ENCODE peak calls at places on chromosomes 5 and 9, in four cellular contexts. I is neuronal stem cell, L is IMR-90, K is H1. Z is an unnamed sample. For H3K36me3, the result is how much of the 10 kb centered on the place peaks cover.

GRCh38 chr9:89661956-89662717 is 57.3 kb downstream of the GADD45G start:
- DNase-seq in I (peak), L (peak), K (peak), Z (peak)

GRCh38 chr9:118761016-118761790 is 608.0 kb downstream of the BRINP1 start:
- DNase-seq in I (no peak), L (no peak), K (no peak), Z (no peak)

GRCh38 chr5:136420168-136420916 is 55.0 kb upstream of the TRPC7 start:
- DNase-seq in I (no peak), L (no peak), K (no peak), Z (peak)

GRCh38 chr5:124111886-124112285 is 599.9 kb downstream of the CSNK1G3 start:
- DNase-seq in I (no peak), L (peak), K (no peak), Z (no peak)

GRCh38 chr9:74696520-74696919 is 191.2 kb downstream of the TRPM6 start:
- DNase-seq in I (no peak), L (no peak), K (no peak), Z (peak)

GRCh38 chr5:133457439-133457838 is 154.9 kb downstream of the FSTL4 start:
- DNase-seq in I (no peak), L (no peak), K (no peak), Z (peak)

GRCh38 chr5:170628691-170629565 is 125.1 kb downstream of the KCNIP1 start:
- DNase-seq in I (no peak), L (no peak), K (no peak), Z (no peak)

GRCh38 chr5:77167695-77168111 is 42.8 kb upstream of the PDE8B start:
- DNase-seq in I (no peak), L (peak), K (no peak), Z (no peak)

GRCh38 chr5:143065185-143065584 is 295.0 kb downstream of the ARHGAP26 start:
- DNase-seq in I (no peak), L (peak), K (no peak), Z (no peak)

GRCh38 chr9:123933401-123933800 is 3.5 kb upstream of the DENND1A start:
- DNase-seq in I (no peak), L (peak), K (no peak), Z (no peak)

DNA sequence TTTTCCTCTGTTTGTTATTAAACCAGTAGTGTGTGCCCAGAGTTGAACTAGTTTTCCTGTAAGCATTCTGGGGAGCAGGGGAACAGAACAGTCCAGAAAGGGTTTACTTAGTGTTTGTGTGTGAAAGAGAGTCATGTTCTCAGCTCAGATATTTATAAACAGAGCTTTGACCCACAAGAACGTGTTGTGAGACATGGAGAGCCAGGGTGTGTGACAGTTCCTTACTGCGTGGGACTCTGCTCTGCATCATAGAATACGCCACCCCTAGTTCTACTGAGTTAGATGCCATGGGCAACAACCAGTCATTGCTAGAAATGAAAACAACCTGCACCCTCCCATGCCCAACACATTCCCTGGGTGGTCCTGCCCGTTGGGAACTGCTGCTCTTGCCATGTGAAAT is 330.7 kb downstream of the NDUFS4 start:
- DNase-seq in I (no peak), L (no peak), K (no peak), Z (no peak)
- H4K8ac ChIP-seq in I (no peak), L (peak), K (no peak), Z (no peak)

GRCh38 chr5:150559088-150559487 is 51.2 kb downstream of the NDST1 start:
- DNase-seq in I (no peak), L (no peak), K (no peak), Z (no peak)
- H3K36me3 ChIP-seq in I (under half), L (under half), K (under half), Z (under half)

DNA sequence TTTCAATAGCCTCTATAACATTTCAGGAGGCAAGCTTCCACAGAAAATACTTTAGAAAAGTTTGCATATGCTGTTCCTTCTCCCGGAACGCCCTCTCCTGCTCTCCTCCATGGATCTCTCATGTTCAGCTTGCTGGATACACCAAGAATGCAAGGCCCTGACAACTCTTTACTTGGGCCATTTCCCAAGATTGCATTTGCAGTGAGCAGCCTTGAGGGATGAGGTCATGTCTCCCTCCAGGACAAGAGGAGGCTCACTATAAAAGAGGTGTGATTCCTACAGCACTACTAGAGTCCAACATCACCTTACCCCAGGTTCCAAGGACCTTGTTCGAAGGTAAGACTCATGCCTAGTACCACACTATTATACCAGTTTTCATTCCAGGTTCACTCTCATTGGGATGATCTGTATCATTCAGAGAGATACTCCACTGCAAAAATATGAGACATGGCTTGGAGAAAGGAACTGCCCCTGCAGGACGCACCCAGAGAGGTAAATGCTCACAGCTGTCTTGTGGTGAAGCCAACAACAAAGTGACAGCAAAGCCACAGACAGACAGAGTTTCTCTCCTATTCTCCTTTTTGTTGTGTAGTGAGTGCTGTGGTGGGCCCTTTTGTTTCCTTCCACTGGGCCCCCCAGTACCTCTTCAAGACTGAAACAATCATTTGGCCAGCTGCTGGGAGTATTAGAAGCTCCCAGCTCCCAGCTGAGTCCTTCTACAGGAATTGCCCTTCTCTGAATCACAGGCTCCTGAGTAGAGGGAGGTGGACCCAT is 151.7 kb upstream of the ZNF366 start:
- DNase-seq in I (no peak), L (peak), K (no peak), Z (peak)
- H4K8ac ChIP-seq in I (no peak), L (no peak), K (no peak), Z (no peak)

DNA sequence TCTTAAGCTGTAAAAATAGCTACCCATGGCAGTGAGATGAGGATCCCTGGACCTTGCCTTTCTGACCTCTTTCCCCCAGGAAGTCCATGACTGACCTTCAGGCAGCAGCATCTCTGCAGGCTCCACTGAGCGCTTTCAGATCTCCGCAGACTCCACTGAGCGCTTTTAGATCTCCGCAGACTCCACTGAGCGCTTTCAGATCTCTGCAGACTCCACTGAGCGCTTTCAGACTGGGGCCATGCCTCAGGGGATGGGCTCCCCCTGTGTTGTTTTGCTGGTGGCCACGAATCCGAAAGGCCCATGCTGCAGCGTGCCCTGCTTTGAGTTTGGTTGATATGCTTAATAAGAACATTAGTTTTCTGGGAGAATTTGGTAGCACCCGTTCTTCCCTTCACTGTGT is 254.2 kb downstream of the FANCC start:
- DNase-seq in I (no peak), L (no peak), K (no peak), Z (no peak)
- H3K36me3 ChIP-seq in I (under half), L (under half), K (under half), Z (under half)

GRCh38 chr5:112483704-112484103 is 64.6 kb upstream of the EPB41L4A start:
- DNase-seq in I (no peak), L (no peak), K (no peak), Z (no peak)

GRCh38 chr5:112473989-112474388 is 54.9 kb upstream of the EPB41L4A start:
- DNase-seq in I (no peak), L (no peak), K (no peak), Z (no peak)

GRCh38 chr5:112475747-112476435 is 56.8 kb upstream of the EPB41L4A start:
- DNase-seq in I (no peak), L (no peak), K (no peak), Z (peak)

GRCh38 chr5:112480501-112480900 is 61.4 kb upstream of the EPB41L4A start:
- DNase-seq in I (no peak), L (no peak), K (no peak), Z (no peak)

GRCh38 chr5:112479418-112479817 is 60.3 kb upstream of the EPB41L4A start:
- DNase-seq in I (no peak), L (peak), K (no peak), Z (no peak)
- H4K8ac ChIP-seq in I (no peak), L (peak), K (no peak), Z (no peak)

DNA sequence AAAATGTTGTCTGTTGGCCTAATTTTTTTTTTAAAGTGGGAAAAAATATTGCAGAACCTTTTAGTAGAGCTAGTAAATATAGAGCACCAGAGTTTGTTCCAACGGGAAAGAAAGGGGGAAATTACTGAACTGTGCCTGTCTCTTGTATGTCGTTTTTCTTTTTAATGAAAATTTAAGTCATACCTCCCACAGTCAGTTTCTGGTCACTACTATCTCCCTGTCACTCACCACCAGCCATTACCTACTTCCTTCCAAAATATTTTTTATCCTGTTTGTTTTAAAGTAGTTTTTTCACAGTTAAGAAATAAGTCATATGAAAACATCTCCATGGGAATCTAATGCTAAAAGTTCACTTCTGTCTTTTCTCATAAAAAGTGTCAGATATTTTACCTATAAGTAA is 21.3 kb downstream of the GPR151 start:
- DNase-seq in I (no peak), L (no peak), K (no peak), Z (no peak)
- H3K36me3 ChIP-seq in I (under half), L (under half), K (under half), Z (under half)

DNA sequence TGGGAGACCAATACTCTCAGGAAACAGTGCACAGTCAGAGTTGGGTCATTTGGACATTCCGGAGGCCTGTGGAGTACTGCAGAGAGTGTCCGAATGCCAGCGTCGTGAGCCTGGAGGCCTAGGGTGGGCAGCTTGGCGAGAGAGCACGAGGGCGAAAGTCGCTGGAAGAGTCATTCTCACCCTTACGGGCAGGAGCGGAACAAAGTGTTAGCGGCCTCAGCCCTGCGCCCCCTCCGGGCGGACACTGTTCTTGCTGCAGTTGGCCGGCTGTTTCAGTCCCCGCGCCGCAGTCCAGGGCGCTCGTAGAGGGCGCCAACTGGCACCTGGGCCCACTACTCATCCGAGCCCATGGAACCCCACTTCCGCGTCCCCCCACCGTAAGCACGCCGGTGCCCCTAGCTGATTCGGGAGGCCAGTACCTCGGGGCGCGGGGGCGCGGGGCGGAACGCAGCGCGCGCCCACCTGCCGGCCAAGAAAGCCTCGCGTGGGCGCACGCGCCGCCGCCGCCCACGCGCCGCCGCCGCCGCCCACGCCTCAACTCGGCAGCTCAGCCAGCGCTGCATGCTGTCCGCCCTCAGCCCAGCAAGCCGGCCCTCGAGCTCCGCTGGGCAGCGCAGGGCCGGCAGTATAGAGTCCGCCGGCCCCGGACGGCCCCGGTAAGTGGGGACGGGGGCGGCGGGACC is 99.7 kb upstream of the CCL21 start:
- DNase-seq in I (peak), L (peak), K (peak), Z (peak)
- H4K8ac ChIP-seq in I (no peak), L (no peak), K (peak), Z (no peak)

GRCh38 chr5:32778403-32778802 is 67.3 kb downstream of the NPR3 start:
- DNase-seq in I (no peak), L (no peak), K (no peak), Z (no peak)

GRCh38 chr5:32785639-32786216 is 74.6 kb downstream of the NPR3 start:
- DNase-seq in I (no peak), L (no peak), K (no peak), Z (peak)

GRCh38 chr5:32779754-32780415 is 68.8 kb downstream of the NPR3 start:
- DNase-seq in I (no peak), L (no peak), K (no peak), Z (no peak)

GRCh38 chr5:32780508-32780919 is 69.4 kb downstream of the NPR3 start:
- DNase-seq in I (no peak), L (peak), K (no peak), Z (no peak)

GRCh38 chr5:32783658-32784057 is 72.5 kb downstream of the NPR3 start:
- DNase-seq in I (no peak), L (no peak), K (no peak), Z (no peak)
- H3K36me3 ChIP-seq in I (under half), L (under half), K (under half), Z (under half)

DNA sequence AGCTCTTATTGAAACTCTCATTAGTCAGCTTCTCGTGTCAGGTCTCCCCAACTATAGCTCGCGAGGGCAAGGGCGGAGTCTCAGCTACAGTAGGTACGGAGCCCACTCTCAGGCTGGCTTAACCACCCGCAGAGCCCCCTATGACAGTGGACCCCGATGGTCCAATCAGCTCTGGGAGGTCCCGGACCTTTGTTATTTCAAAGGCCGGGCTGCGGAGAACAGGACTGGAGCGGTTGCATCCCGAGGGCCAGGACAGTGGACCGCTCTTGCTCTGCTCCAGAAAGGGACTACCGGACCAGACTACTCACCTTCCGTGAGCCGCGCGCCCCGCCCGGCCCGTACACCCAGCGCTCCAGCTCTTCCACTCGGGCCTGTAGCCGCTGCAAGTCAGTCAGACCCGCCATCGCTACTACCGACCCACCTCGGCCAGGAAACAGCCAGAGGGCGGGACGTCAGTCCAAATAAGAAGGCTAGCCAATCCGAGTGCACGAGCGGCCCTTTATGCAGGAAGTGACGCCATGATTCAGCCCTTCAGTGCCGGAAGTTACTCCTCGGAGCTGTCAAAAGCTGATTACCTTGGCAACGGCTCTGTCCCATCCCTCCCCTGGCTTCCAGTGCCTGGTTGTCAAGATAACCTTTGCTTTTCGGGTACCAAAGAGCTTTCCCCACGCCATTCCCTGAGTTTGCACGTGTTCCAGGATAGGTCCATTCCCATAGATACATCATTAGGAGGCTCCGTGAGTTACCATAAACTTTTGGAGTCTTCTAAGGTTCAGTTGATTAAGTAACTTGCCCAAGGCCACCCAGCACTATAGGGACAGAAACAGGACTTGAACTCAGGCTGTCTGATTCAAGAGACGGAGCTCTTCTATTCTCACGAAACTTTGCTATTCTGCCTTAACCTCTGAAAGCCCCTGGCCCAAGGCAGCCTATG is at the start of gene DCTN3:
- DNase-seq in I (peak), L (peak), K (no peak), Z (peak)
- H4K8ac ChIP-seq in I (no peak), L (peak), K (peak), Z (no peak)